ENCODE peak calls at places on chromosome 20, in four cellular contexts. K, I, O and P are unnamed samples.

GRCh38 chr20:56358070-56358469 is 704 bp upstream of the FAM210B start:
- DNase-seq in K (no peak), I (peak), O (no peak), P (no peak)

GRCh38 chr20:20303742-20304141 is 64.2 kb upstream of the INSM1 start:
- DNase-seq in K (no peak), I (no peak), O (no peak), P (peak)

GRCh38 chr20:53899351-53900167 is 170.8 kb downstream of the BCAS1 start:
- DNase-seq in K (no peak), I (peak), O (no peak), P (peak)

GRCh38 chr20:23139524-23139923 is 53.4 kb upstream of the CD93 start:
- DNase-seq in K (no peak), I (peak), O (no peak), P (no peak)

GRCh38 chr20:64188071-64188470 is 23.8 kb downstream of the MYT1 start:
- DNase-seq in K (no peak), I (no peak), O (no peak), P (peak)

GRCh38 chr20:13173201-13173600 is 47.9 kb upstream of the ISM1 start:
- DNase-seq in K (no peak), I (no peak), O (no peak), P (no peak)

GRCh38 chr20:4542270-4542669 is 179.4 kb upstream of the PRND start:
- DNase-seq in K (no peak), I (no peak), O (no peak), P (no peak)

GRCh38 chr20:57223648-57224489 is 42.6 kb downstream of the BMP7 start:
- DNase-seq in K (no peak), I (peak), O (no peak), P (no peak)

GRCh38 chr20:8981482-8981881 is 87.4 kb upstream of the PLCB4 start:
- DNase-seq in K (no peak), I (no peak), O (no peak), P (no peak)

GRCh38 chr20:15789083-15789482 is 784.2 kb downstream of the KIF16B start:
- DNase-seq in K (no peak), I (no peak), O (no peak), P (no peak)

GRCh38 chr20:38833154-38833856 is 27.8 kb downstream of the PPP1R16B start:
- DNase-seq in K (no peak), I (no peak), O (no peak), P (no peak)

GRCh38 chr20:10662661-10663458 is 10.9 kb downstream of the JAG1 start:
- DNase-seq in K (no peak), I (no peak), O (no peak), P (no peak)

GRCh38 chr20:5770987-5771318 is 20.8 kb downstream of the SHLD1 start:
- DNase-seq in K (no peak), I (no peak), O (no peak), P (no peak)

GRCh38 chr20:11591965-11592364 is 325.7 kb upstream of the BTBD3 start:
- DNase-seq in K (no peak), I (no peak), O (no peak), P (no peak)

GRCh38 chr20:38789503-38790209 is 15.8 kb upstream of the PPP1R16B start:
- DNase-seq in K (no peak), I (no peak), O (no peak), P (no peak)

GRCh38 chr20:346640-347316 is at the start of gene NRSN2:
- DNase-seq in K (peak), I (peak), O (peak), P (no peak)

GRCh38 chr20:37919389-37920040 is 16.6 kb downstream of the VSTM2L start:
- DNase-seq in K (no peak), I (peak), O (no peak), P (no peak)

GRCh38 chr20:57894096-57894495 is 184.3 kb upstream of the PMEPA1 start:
- DNase-seq in K (no peak), I (no peak), O (no peak), P (no peak)

GRCh38 chr20:57263767-57264150 is 2.7 kb downstream of the BMP7 start:
- DNase-seq in K (no peak), I (no peak), O (no peak), P (no peak)

GRCh38 chr20:62362991-62363919 is 3.9 kb downstream of the LAMA5 start:
- DNase-seq in K (no peak), I (no peak), O (no peak), P (no peak)

GRCh38 chr20:5734559-5735137 is 15.6 kb upstream of the SHLD1 start:
- DNase-seq in K (no peak), I (no peak), O (no peak), P (no peak)

GRCh38 chr20:17128206-17128605 is 98.6 kb upstream of the PCSK2 start:
- DNase-seq in K (no peak), I (no peak), O (no peak), P (no peak)

GRCh38 chr20:41510847-41511453 is 107.2 kb downstream of the CHD6 start:
- DNase-seq in K (no peak), I (no peak), O (no peak), P (no peak)

GRCh38 chr20:16351415-16351814 is 221.8 kb downstream of the KIF16B start:
- DNase-seq in K (no peak), I (no peak), O (no peak), P (no peak)

GRCh38 chr20:41575412-41575811 is 42.8 kb downstream of the CHD6 start:
- DNase-seq in K (no peak), I (no peak), O (no peak), P (no peak)

GRCh38 chr20:60139663-60140446 is 181.6 kb downstream of the CDH26 start:
- DNase-seq in K (no peak), I (no peak), O (no peak), P (no peak)

GRCh38 chr20:642398-643174 is 10.4 kb downstream of the SRXN1 start:
- DNase-seq in K (peak), I (peak), O (peak), P (no peak)

GRCh38 chr20:34871320-34871926 is 1.2 kb downstream of the GGT7 start:
- DNase-seq in K (no peak), I (no peak), O (no peak), P (no peak)

GRCh38 chr20:57663681-57664451 is 43.6 kb upstream of the ZBP1 start:
- DNase-seq in K (no peak), I (no peak), O (no peak), P (peak)

GRCh38 chr20:10476319-10476724 is 41.2 kb downstream of the SLX4IP start:
- DNase-seq in K (no peak), I (no peak), O (no peak), P (peak)

GRCh38 chr20:44643596-44644383 is 7.7 kb downstream of the ADA start:
- DNase-seq in K (peak), I (peak), O (peak), P (peak)

GRCh38 chr20:54155736-54156317 is 18.0 kb downstream of the CYP24A1 start:
- DNase-seq in K (no peak), I (no peak), O (no peak), P (no peak)

GRCh38 chr20:60057123-60057865 is 99.1 kb downstream of the CDH26 start:
- DNase-seq in K (peak), I (peak), O (peak), P (peak)

GRCh38 chr20:58702859-58703648 is 10.5 kb downstream of the NPEPL1 start:
- DNase-seq in K (no peak), I (no peak), O (no peak), P (no peak)

GRCh38 chr20:15628954-15629353 is 944.3 kb downstream of the KIF16B start:
- DNase-seq in K (no peak), I (no peak), O (no peak), P (no peak)

GRCh38 chr20:17690144-17690543 is 8.1 kb upstream of the RRBP1 start:
- DNase-seq in K (no peak), I (no peak), O (no peak), P (no peak)

GRCh38 chr20:19015326-19015725 is 197.1 kb upstream of the SLC24A3 start:
- DNase-seq in K (no peak), I (no peak), O (no peak), P (no peak)

GRCh38 chr20:36893801-36894200 is 17.9 kb downstream of the TLDC2 start:
- DNase-seq in K (no peak), I (no peak), O (no peak), P (no peak)

GRCh38 chr20:51014797-51015722 is 7.8 kb downstream of the KCNG1 start:
- DNase-seq in K (peak), I (peak), O (peak), P (no peak)
- TF ChIP-seq CTCF in K (peak), I (peak), O (peak), P (peak)

DNA sequence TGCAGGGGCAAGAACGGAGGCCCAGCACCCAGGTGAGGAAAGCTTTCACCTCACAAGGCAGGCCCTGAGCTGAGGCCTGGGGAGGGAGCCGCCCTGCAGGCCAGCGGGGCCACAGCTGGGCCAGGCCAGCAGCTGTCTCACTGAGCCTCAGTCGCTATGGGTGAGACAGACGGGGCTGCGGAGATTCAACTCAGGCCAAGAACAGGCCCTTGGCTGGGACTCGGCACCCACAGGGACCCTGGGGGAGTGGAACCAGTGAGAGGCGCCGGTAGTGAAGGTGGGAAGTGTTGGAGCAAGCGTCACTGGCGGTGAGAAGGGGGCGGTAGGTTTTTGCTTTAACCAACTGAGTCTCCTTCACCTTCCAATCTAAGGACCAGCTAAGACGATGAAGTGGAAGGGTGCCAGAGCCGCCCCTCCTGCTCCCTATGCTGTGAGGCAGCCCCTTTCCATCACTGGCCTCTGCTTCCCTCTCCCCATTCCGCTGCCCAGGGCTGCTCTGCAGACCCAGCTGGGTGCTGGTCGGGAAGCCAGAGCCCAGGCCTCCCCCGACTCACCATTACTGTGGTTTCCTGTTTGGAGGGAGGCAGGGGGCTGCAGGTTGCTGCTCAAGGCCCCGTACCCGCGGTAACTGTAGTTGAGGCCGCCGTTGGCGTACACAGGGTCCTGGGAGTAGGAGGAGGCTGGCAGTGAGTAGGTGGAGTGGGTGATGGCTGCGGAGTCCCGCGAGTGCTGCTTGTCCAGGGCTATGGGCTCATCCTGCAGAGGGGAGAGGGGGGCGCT is 93.7 kb downstream of the ASXL1 start:
- DNase-seq in K (no peak), I (no peak), O (no peak), P (no peak)
- TF ChIP-seq CTCF in K (peak), I (no peak), O (no peak), P (no peak)

GRCh38 chr20:48008850-48009535 is 223.7 kb upstream of the SULF2 start:
- DNase-seq in K (no peak), I (no peak), O (no peak), P (no peak)

GRCh38 chr20:48010623-48011022 is 225.3 kb upstream of the SULF2 start:
- DNase-seq in K (no peak), I (no peak), O (no peak), P (no peak)

GRCh38 chr20:48011025-48011424 is 225.7 kb upstream of the SULF2 start:
- DNase-seq in K (no peak), I (no peak), O (no peak), P (no peak)

GRCh38 chr20:48015136-48015925 is 230.1 kb upstream of the SULF2 start:
- DNase-seq in K (no peak), I (no peak), O (no peak), P (no peak)

GRCh38 chr20:48012401-48012974 is 227.2 kb upstream of the SULF2 start:
- DNase-seq in K (peak), I (no peak), O (no peak), P (no peak)
- TF ChIP-seq CTCF in K (peak), I (no peak), O (no peak), P (no peak)

GRCh38 chr20:50379991-50380696 is 130.0 kb upstream of the PTPN1 start:
- DNase-seq in K (no peak), I (no peak), O (no peak), P (no peak)

GRCh38 chr20:50380697-50381040 is 129.5 kb upstream of the PTPN1 start:
- DNase-seq in K (peak), I (peak), O (no peak), P (no peak)

GRCh38 chr20:50379049-50379990 is 130.9 kb upstream of the PTPN1 start:
- DNase-seq in K (no peak), I (peak), O (no peak), P (peak)

GRCh38 chr20:50381771-50382593 is 128.2 kb upstream of the PTPN1 start:
- DNase-seq in K (no peak), I (no peak), O (no peak), P (peak)

GRCh38 chr20:50381053-50381732 is 129.0 kb upstream of the PTPN1 start:
- DNase-seq in K (no peak), I (peak), O (no peak), P (no peak)
- TF ChIP-seq CTCF in K (no peak), I (no peak), O (no peak), P (no peak)